ENCODE peak calls at places on chromosomes 6 and 20, in nine cellular contexts. One of them, this sample, is unnamed.

GRCh38 chr6:82123632-82124031 is 123.9 kb downstream of the IBTK start:
- DNase-seq in CD8-positive, alpha-beta memory T cell: no peak
- DNase-seq in T1000: no peak
- DNase-seq in transverse colon: no peak
- DNase-seq in stimulated activated CD4-positive, alpha-beta T cell treated with anti-CD3 and anti-CD28 coated beads, Interleukin-12 subunit alpha, Interleukin-12 subunit beta, amount 100 ng/mL, for 4 hours: no peak
- DNase-seq in neural crest cell: no peak
- DNase-seq in OCI-LY7: no peak
- DNase-seq in right cardiac atrium: no peak
- DNase-seq in fibroblast of the aortic adventitia: no peak
- DNase-seq in this sample: no peak

GRCh38 chr6:145067430-145067829 is 667.9 kb downstream of the EPM2A start:
- DNase-seq in OCI-LY7: no peak
- DNase-seq in CD8-positive, alpha-beta memory T cell: no peak
- DNase-seq in neural crest cell: no peak
- DNase-seq in T1000: no peak
- DNase-seq in fibroblast of the aortic adventitia: peak
- DNase-seq in right cardiac atrium: no peak
- DNase-seq in stimulated activated CD4-positive, alpha-beta T cell treated with anti-CD3 and anti-CD28 coated beads, Interleukin-12 subunit alpha, Interleukin-12 subunit beta, amount 100 ng/mL, for 4 hours: no peak
- DNase-seq in transverse colon: no peak
- DNase-seq in this sample: peak

GRCh38 chr6:52016918-52017748 is 70.3 kb downstream of the PKHD1 start:
- DNase-seq in T1000: no peak
- DNase-seq in neural crest cell: no peak
- DNase-seq in stimulated activated CD4-positive, alpha-beta T cell treated with anti-CD3 and anti-CD28 coated beads, Interleukin-12 subunit alpha, Interleukin-12 subunit beta, amount 100 ng/mL, for 4 hours: no peak
- DNase-seq in transverse colon: no peak
- DNase-seq in OCI-LY7: no peak
- DNase-seq in right cardiac atrium: no peak
- DNase-seq in CD8-positive, alpha-beta memory T cell: no peak
- DNase-seq in fibroblast of the aortic adventitia: no peak
- DNase-seq in this sample: peak

GRCh38 chr6:16511048-16511660 is 250.1 kb downstream of the ATXN1 start:
- DNase-seq in right cardiac atrium: no peak
- DNase-seq in CD8-positive, alpha-beta memory T cell: no peak
- DNase-seq in transverse colon: no peak
- DNase-seq in fibroblast of the aortic adventitia: peak
- DNase-seq in stimulated activated CD4-positive, alpha-beta T cell treated with anti-CD3 and anti-CD28 coated beads, Interleukin-12 subunit alpha, Interleukin-12 subunit beta, amount 100 ng/mL, for 4 hours: no peak
- DNase-seq in T1000: no peak
- DNase-seq in OCI-LY7: peak
- DNase-seq in neural crest cell: no peak
- DNase-seq in this sample: peak

GRCh38 chr6:21046276-21046675 is 512.0 kb downstream of the CDKAL1 start:
- DNase-seq in CD8-positive, alpha-beta memory T cell: no peak
- DNase-seq in neural crest cell: no peak
- DNase-seq in stimulated activated CD4-positive, alpha-beta T cell treated with anti-CD3 and anti-CD28 coated beads, Interleukin-12 subunit alpha, Interleukin-12 subunit beta, amount 100 ng/mL, for 4 hours: no peak
- DNase-seq in fibroblast of the aortic adventitia: no peak
- DNase-seq in T1000: no peak
- DNase-seq in OCI-LY7: no peak
- DNase-seq in right cardiac atrium: peak
- DNase-seq in transverse colon: no peak
- DNase-seq in this sample: no peak

GRCh38 chr6:103273048-103273447 is 1586.7 kb downstream of the HACE1 start:
- DNase-seq in T1000: no peak
- DNase-seq in transverse colon: no peak
- DNase-seq in CD8-positive, alpha-beta memory T cell: no peak
- DNase-seq in OCI-LY7: peak
- DNase-seq in neural crest cell: no peak
- DNase-seq in right cardiac atrium: no peak
- DNase-seq in stimulated activated CD4-positive, alpha-beta T cell treated with anti-CD3 and anti-CD28 coated beads, Interleukin-12 subunit alpha, Interleukin-12 subunit beta, amount 100 ng/mL, for 4 hours: no peak
- DNase-seq in fibroblast of the aortic adventitia: no peak
- DNase-seq in this sample: no peak

GRCh38 chr6:85449388-85449817 is 480 bp upstream of the NT5E start:
- DNase-seq in neural crest cell: peak
- DNase-seq in fibroblast of the aortic adventitia: peak
- DNase-seq in transverse colon: peak
- DNase-seq in OCI-LY7: no peak
- DNase-seq in CD8-positive, alpha-beta memory T cell: peak
- DNase-seq in right cardiac atrium: peak
- DNase-seq in T1000: peak
- DNase-seq in stimulated activated CD4-positive, alpha-beta T cell treated with anti-CD3 and anti-CD28 coated beads, Interleukin-12 subunit alpha, Interleukin-12 subunit beta, amount 100 ng/mL, for 4 hours: peak
- DNase-seq in this sample: peak

GRCh38 chr6:118748311-118749062 is 97.1 kb upstream of the CEP85L start:
- DNase-seq in right cardiac atrium: peak
- DNase-seq in neural crest cell: no peak
- DNase-seq in stimulated activated CD4-positive, alpha-beta T cell treated with anti-CD3 and anti-CD28 coated beads, Interleukin-12 subunit alpha, Interleukin-12 subunit beta, amount 100 ng/mL, for 4 hours: no peak
- DNase-seq in OCI-LY7: no peak
- DNase-seq in transverse colon: no peak
- DNase-seq in CD8-positive, alpha-beta memory T cell: no peak
- DNase-seq in fibroblast of the aortic adventitia: peak
- DNase-seq in T1000: peak
- DNase-seq in this sample: peak

GRCh38 chr6:63663882-63664281 is 28.3 kb downstream of the PHF3 start:
- DNase-seq in right cardiac atrium: no peak
- DNase-seq in OCI-LY7: peak
- DNase-seq in stimulated activated CD4-positive, alpha-beta T cell treated with anti-CD3 and anti-CD28 coated beads, Interleukin-12 subunit alpha, Interleukin-12 subunit beta, amount 100 ng/mL, for 4 hours: no peak
- DNase-seq in T1000: no peak
- DNase-seq in CD8-positive, alpha-beta memory T cell: no peak
- DNase-seq in neural crest cell: no peak
- DNase-seq in transverse colon: no peak
- DNase-seq in fibroblast of the aortic adventitia: no peak
- DNase-seq in this sample: no peak

GRCh38 chr6:100612101-100612500 is 147.4 kb upstream of the SIM1 start:
- DNase-seq in right cardiac atrium: no peak
- DNase-seq in OCI-LY7: no peak
- DNase-seq in CD8-positive, alpha-beta memory T cell: no peak
- DNase-seq in fibroblast of the aortic adventitia: peak
- DNase-seq in stimulated activated CD4-positive, alpha-beta T cell treated with anti-CD3 and anti-CD28 coated beads, Interleukin-12 subunit alpha, Interleukin-12 subunit beta, amount 100 ng/mL, for 4 hours: no peak
- DNase-seq in neural crest cell: no peak
- DNase-seq in T1000: no peak
- DNase-seq in transverse colon: no peak
- DNase-seq in this sample: no peak

GRCh38 chr20:57459278-57459677 is 65.7 kb downstream of the CTCFL start:
- DNase-seq in CD8-positive, alpha-beta memory T cell: no peak
- DNase-seq in OCI-LY7: no peak
- DNase-seq in neural crest cell: no peak
- DNase-seq in fibroblast of the aortic adventitia: no peak
- DNase-seq in stimulated activated CD4-positive, alpha-beta T cell treated with anti-CD3 and anti-CD28 coated beads, Interleukin-12 subunit alpha, Interleukin-12 subunit beta, amount 100 ng/mL, for 4 hours: no peak
- DNase-seq in transverse colon: no peak
- DNase-seq in T1000: no peak
- DNase-seq in right cardiac atrium: no peak
- DNase-seq in this sample: no peak

GRCh38 chr6:138106665-138107077 is 548 bp downstream of the PERP start:
- DNase-seq in transverse colon: no peak
- DNase-seq in CD8-positive, alpha-beta memory T cell: no peak
- DNase-seq in stimulated activated CD4-positive, alpha-beta T cell treated with anti-CD3 and anti-CD28 coated beads, Interleukin-12 subunit alpha, Interleukin-12 subunit beta, amount 100 ng/mL, for 4 hours: no peak
- DNase-seq in T1000: no peak
- DNase-seq in right cardiac atrium: no peak
- DNase-seq in fibroblast of the aortic adventitia: no peak
- DNase-seq in OCI-LY7: no peak
- DNase-seq in neural crest cell: no peak
- DNase-seq in this sample: no peak

GRCh38 chr6:111921108-111921507 is 47.9 kb upstream of the FYN start:
- DNase-seq in transverse colon: no peak
- DNase-seq in stimulated activated CD4-positive, alpha-beta T cell treated with anti-CD3 and anti-CD28 coated beads, Interleukin-12 subunit alpha, Interleukin-12 subunit beta, amount 100 ng/mL, for 4 hours: no peak
- DNase-seq in neural crest cell: no peak
- DNase-seq in fibroblast of the aortic adventitia: no peak
- DNase-seq in T1000: no peak
- DNase-seq in CD8-positive, alpha-beta memory T cell: no peak
- DNase-seq in right cardiac atrium: no peak
- DNase-seq in OCI-LY7: no peak
- DNase-seq in this sample: no peak

GRCh38 chr6:129672883-129673631 is 36.9 kb downstream of the ARHGAP18 start:
- DNase-seq in neural crest cell: no peak
- DNase-seq in stimulated activated CD4-positive, alpha-beta T cell treated with anti-CD3 and anti-CD28 coated beads, Interleukin-12 subunit alpha, Interleukin-12 subunit beta, amount 100 ng/mL, for 4 hours: no peak
- DNase-seq in transverse colon: no peak
- DNase-seq in fibroblast of the aortic adventitia: peak
- DNase-seq in OCI-LY7: no peak
- DNase-seq in CD8-positive, alpha-beta memory T cell: no peak
- DNase-seq in right cardiac atrium: no peak
- DNase-seq in T1000: no peak
- DNase-seq in this sample: peak

GRCh38 chr6:93423542-93423941 is 4.2 kb upstream of the EPHA7 start:
- DNase-seq in transverse colon: peak
- DNase-seq in CD8-positive, alpha-beta memory T cell: no peak
- DNase-seq in T1000: no peak
- DNase-seq in right cardiac atrium: peak
- DNase-seq in neural crest cell: peak
- DNase-seq in stimulated activated CD4-positive, alpha-beta T cell treated with anti-CD3 and anti-CD28 coated beads, Interleukin-12 subunit alpha, Interleukin-12 subunit beta, amount 100 ng/mL, for 4 hours: no peak
- DNase-seq in fibroblast of the aortic adventitia: peak
- DNase-seq in OCI-LY7: peak
- DNase-seq in this sample: peak

GRCh38 chr20:21665687-21666446 is 39.6 kb upstream of the PAX1 start:
- DNase-seq in neural crest cell: no peak
- DNase-seq in T1000: no peak
- DNase-seq in OCI-LY7: no peak
- DNase-seq in right cardiac atrium: no peak
- DNase-seq in fibroblast of the aortic adventitia: no peak
- DNase-seq in stimulated activated CD4-positive, alpha-beta T cell treated with anti-CD3 and anti-CD28 coated beads, Interleukin-12 subunit alpha, Interleukin-12 subunit beta, amount 100 ng/mL, for 4 hours: no peak
- DNase-seq in CD8-positive, alpha-beta memory T cell: no peak
- DNase-seq in transverse colon: no peak
- DNase-seq in this sample: peak

GRCh38 chr6:71463061-71463460 is 174.4 kb downstream of the OGFRL1 start:
- DNase-seq in CD8-positive, alpha-beta memory T cell: no peak
- DNase-seq in T1000: no peak
- DNase-seq in OCI-LY7: no peak
- DNase-seq in neural crest cell: no peak
- DNase-seq in stimulated activated CD4-positive, alpha-beta T cell treated with anti-CD3 and anti-CD28 coated beads, Interleukin-12 subunit alpha, Interleukin-12 subunit beta, amount 100 ng/mL, for 4 hours: no peak
- DNase-seq in transverse colon: no peak
- DNase-seq in fibroblast of the aortic adventitia: peak
- DNase-seq in right cardiac atrium: no peak
- DNase-seq in this sample: no peak

GRCh38 chr6:77678048-77678447 is 25.2 kb downstream of the MEI4 start:
- DNase-seq in CD8-positive, alpha-beta memory T cell: no peak
- DNase-seq in OCI-LY7: no peak
- DNase-seq in transverse colon: no peak
- DNase-seq in T1000: no peak
- DNase-seq in fibroblast of the aortic adventitia: no peak
- DNase-seq in neural crest cell: no peak
- DNase-seq in right cardiac atrium: no peak
- DNase-seq in stimulated activated CD4-positive, alpha-beta T cell treated with anti-CD3 and anti-CD28 coated beads, Interleukin-12 subunit alpha, Interleukin-12 subunit beta, amount 100 ng/mL, for 4 hours: no peak
- DNase-seq in this sample: no peak

GRCh38 chr6:87945966-87946365 is 101.7 kb upstream of the SPACA1 start:
- DNase-seq in neural crest cell: no peak
- DNase-seq in stimulated activated CD4-positive, alpha-beta T cell treated with anti-CD3 and anti-CD28 coated beads, Interleukin-12 subunit alpha, Interleukin-12 subunit beta, amount 100 ng/mL, for 4 hours: no peak
- DNase-seq in T1000: no peak
- DNase-seq in right cardiac atrium: no peak
- DNase-seq in transverse colon: no peak
- DNase-seq in CD8-positive, alpha-beta memory T cell: no peak
- DNase-seq in OCI-LY7: no peak
- DNase-seq in fibroblast of the aortic adventitia: peak
- DNase-seq in this sample: no peak

This sample was measured in M059J.